ENCODE peak calls at places on chromosomes 2 and 18, in eight cellular contexts. J, U, Q, N, S, B, I and X are unnamed samples.

GRCh38 chr2:98457045-98457696 is 12.5 kb downstream of the INPP4A start:
- DNase-seq in J (no peak), U (peak), Q (no peak), N (no peak), S (no peak), B (peak), I (no peak), X (no peak)

GRCh38 chr2:59892398-59892797 is 661.1 kb downstream of the BCL11A start:
- DNase-seq in J (no peak), U (no peak), Q (no peak), N (no peak), S (peak), B (no peak), I (no peak), X (no peak)

GRCh38 chr2:240655931-240656886 is 26.5 kb downstream of the AQP12B start:
- DNase-seq in J (no peak), U (no peak), Q (no peak), N (peak), S (no peak), B (no peak), I (no peak), X (peak)

GRCh38 chr2:176675557-176676256 is 406.5 kb downstream of the MTX2 start:
- DNase-seq in J (no peak), U (no peak), Q (no peak), N (no peak), S (peak), B (no peak), I (no peak), X (no peak)

GRCh38 chr2:136582631-136583205 is 182.6 kb upstream of the THSD7B start:
- DNase-seq in J (no peak), U (peak), Q (no peak), N (no peak), S (peak), B (no peak), I (peak), X (peak)

GRCh38 chr2:12177052-12177994 is 430.9 kb downstream of the LPIN1 start:
- DNase-seq in J (peak), U (peak), Q (no peak), N (peak), S (no peak), B (peak), I (peak), X (peak)

GRCh38 chr18:49619792-49620191 is 57.9 kb downstream of the LIPG start:
- DNase-seq in J (no peak), U (no peak), Q (no peak), N (no peak), S (no peak), B (no peak), I (no peak), X (no peak)

GRCh38 chr2:84906108-84906899 is 848 bp downstream of the TMSB10 start:
- DNase-seq in J (peak), U (peak), Q (no peak), N (no peak), S (no peak), B (no peak), I (no peak), X (peak)

GRCh38 chr2:139946690-139947089 is 1166.5 kb upstream of the NXPH2 start:
- DNase-seq in J (peak), U (no peak), Q (peak), N (no peak), S (peak), B (no peak), I (no peak), X (no peak)

GRCh38 chr2:147792966-147793617 is 51.7 kb upstream of the ACVR2A start:
- DNase-seq in J (no peak), U (no peak), Q (no peak), N (no peak), S (no peak), B (no peak), I (no peak), X (no peak)
- TF ChIP-seq REST in J (no peak), U (no peak), Q (no peak), N (no peak), S (no peak), B (no peak), I (no peak), X (no peak)

GRCh38 chr2:134416637-134417036 is 162.8 kb downstream of the MGAT5 start:
- DNase-seq in J (no peak), U (no peak), Q (no peak), N (no peak), S (no peak), B (no peak), I (no peak), X (no peak)
- H3K4me3 ChIP-seq in J (no peak), U (no peak), Q (no peak), N (no peak), S (no peak), B (no peak), I (peak), X (no peak)

GRCh38 chr2:201887851-201888451 is 81.6 kb downstream of the CDK15 start:
- DNase-seq in J (no peak), U (no peak), Q (no peak), N (no peak), S (peak), B (no peak), I (no peak), X (no peak)
- TF ChIP-seq REST in J (no peak), U (no peak), Q (no peak), N (no peak), S (no peak), B (no peak), I (no peak), X (no peak)

DNA sequence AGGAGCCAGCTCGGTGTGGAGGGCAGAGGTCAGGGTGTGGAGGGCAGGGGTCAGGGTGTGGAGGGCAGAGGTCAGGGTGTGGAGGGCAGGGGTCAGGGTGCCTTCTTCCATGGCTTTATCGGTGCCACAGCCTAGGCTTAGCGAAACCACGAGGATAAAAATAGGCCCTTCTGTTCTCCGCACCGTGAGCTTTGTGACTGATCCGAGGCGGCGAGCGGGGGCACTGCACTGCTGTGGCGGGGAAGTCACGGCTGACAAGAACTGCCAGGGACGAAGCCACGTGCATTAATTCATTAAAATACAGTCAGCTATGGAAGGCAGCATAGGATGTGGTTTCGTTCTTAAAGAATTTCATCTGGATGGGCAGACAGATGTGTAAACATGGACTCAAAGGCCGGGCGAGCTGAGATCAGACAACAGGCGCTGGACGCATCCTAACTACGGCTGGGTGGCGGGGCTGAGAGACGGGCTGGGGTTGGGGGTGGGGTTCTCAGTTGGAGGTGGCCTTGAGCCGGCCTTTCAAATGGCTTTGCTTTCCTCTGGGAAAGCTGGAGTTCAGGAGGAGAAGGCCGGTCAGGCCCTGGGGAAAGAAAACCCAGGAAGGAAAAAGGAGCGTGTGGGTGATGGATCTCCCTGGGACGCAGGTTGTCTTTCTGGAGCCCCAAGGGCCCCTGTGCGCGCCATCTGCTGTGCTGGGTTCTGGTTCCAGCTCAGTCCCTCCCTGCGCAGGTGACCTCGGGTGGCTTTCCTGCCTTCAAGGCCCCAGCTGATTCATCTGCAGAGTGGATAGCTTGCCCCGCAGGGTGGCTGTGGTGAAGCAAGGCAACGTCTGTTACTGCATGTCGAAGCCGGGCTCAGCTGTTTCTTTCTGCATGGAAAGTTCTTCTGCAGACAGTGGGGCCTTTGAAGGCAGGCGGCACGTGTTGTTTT is 973 bp upstream of the ALLC start:
- DNase-seq in J (no peak), U (no peak), Q (no peak), N (no peak), S (no peak), B (no peak), I (peak), X (no peak)
- H3K4me3 ChIP-seq in J (no peak), U (no peak), Q (no peak), N (no peak), S (no peak), B (no peak), I (peak), X (no peak)

DNA sequence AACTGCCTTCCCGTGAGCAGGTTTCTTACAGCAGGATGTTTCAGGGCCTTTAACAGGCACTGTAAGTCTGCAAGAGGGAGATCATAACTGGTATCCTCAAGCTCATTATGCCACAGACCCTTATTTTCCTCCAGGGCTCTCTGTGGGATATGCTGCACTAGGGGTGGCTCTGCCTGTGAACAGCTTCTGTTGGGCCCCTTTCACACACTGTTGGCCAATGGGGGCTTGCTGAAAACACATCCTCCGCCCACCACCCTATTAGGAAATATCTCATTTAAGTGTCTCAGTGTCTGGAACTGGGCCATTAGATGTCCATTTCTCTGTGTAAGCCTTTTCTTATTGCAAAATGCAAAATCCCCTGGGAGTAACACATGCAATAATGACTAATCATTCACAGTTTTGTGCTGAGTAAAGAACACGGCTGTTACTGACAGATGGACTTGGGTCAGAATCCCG is 414.3 kb upstream of the HS6ST1 start:
- DNase-seq in J (no peak), U (no peak), Q (no peak), N (no peak), S (no peak), B (no peak), I (no peak), X (no peak)
- TF ChIP-seq REST in J (no peak), U (no peak), Q (no peak), N (no peak), S (no peak), B (no peak), I (no peak), X (no peak)